ENCODE peak calls at places on chromosomes 16 and 17, in six cellular contexts. U, T, P, M, J and F are unnamed samples.

GRCh38 chr17:2023692-2024571 is 1.2 kb downstream of the RTN4RL1 start:
- DNase-seq in P (no peak), J (peak), T (peak), U (no peak), M (no peak), F (peak)

GRCh38 chr17:54899721-54900456 is 763 bp upstream of the TOM1L1 start:
- DNase-seq in T (no peak), P (no peak), M (no peak), U (no peak), J (no peak), F (peak)

GRCh38 chr16:77041468-77041867 is 149.5 kb upstream of the MON1B start:
- DNase-seq in P (no peak), U (no peak), J (no peak), M (no peak), T (no peak), F (no peak)

GRCh38 chr16:82192665-82193064 is 22.6 kb upstream of the MPHOSPH6 start:
- DNase-seq in M (no peak), P (no peak), T (peak), J (peak), U (peak), F (no peak)

GRCh38 chr17:918102-918740 is 61.4 kb downstream of the NXN start:
- DNase-seq in T (no peak), U (no peak), M (no peak), P (no peak), J (no peak), F (no peak)

GRCh38 chr17:60720763-60721531 is 43.3 kb downstream of the BCAS3 start:
- DNase-seq in P (peak), T (peak), U (no peak), J (peak), M (no peak), F (peak)

GRCh38 chr17:5500247-5500803 is 14.0 kb downstream of the MIS12 start:
- DNase-seq in J (no peak), M (no peak), P (no peak), T (no peak), U (no peak), F (no peak)

GRCh38 chr17:542943-543342 is 171.7 kb downstream of the VPS53 start:
- DNase-seq in P (no peak), T (no peak), U (no peak), M (no peak), J (no peak), F (no peak)

GRCh38 chr17:80192268-80192667 is 22.4 kb downstream of the CARD14 start:
- DNase-seq in T (peak), M (peak), U (no peak), P (no peak), J (no peak), F (no peak)

GRCh38 chr17:71085238-71086033 is 916.1 kb downstream of the KCNJ2 start:
- DNase-seq in P (no peak), T (peak), U (no peak), J (peak), M (no peak), F (peak)

GRCh38 chr17:1882836-1883235 is 53.0 kb downstream of the RPA1 start:
- DNase-seq in J (peak), P (peak), M (no peak), U (no peak), T (peak), F (peak)

GRCh38 chr17:16013943-16014407 is 14.4 kb downstream of the TTC19 start:
- DNase-seq in J (peak), U (peak), T (peak), M (no peak), P (no peak), F (no peak)

GRCh38 chr16:27305342-27305741 is 8.4 kb upstream of the IL4R start:
- DNase-seq in P (no peak), U (no peak), J (no peak), T (peak), M (no peak), F (no peak)

DNA sequence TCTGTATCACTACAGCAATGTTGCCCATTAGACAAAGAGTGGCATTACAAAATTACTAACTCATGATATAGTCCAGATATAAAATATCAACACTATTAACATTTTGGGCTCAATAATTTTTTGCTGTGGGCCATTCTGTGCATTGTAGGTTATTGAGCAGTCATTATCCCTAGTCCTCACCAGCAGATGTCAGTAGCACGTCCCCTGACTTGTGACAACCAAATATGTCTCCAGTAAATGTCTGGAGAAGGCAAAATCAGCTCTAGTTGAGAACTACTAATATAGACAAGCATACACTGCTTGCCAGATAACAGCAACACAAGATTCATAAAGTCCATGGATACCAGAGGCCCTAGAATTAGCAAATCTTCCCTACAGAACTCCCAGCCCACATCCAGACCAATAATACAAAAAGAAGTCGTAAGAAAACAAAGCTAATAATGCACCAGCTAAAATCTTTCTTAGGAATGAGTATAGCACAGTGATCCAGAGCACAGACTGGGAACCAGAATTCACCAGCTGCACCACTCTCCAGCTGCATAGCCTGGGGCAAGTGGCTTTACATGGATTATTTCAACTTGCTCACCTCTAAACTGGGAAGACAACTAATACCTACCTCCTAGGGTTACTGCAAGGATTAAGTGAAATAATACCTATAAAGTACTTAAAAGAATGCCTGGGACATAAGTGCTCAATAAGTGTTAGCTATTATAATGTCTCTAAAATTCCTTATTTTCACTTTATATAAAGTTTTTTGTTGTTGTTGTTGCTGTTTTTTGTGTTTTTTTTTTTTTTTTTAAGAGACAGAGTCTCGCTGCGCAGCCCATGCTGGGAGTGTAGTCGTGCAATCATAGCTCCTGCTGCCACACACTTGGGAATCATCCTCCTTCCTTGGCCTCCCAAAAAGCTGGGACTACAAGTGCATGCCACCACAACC is 23.7 kb downstream of the HELZ start:
- DNase-seq in T (peak), U (no peak), P (no peak), J (peak), M (no peak), F (peak)
- TF ChIP-seq CTCF in T (peak), U (peak), P (peak), J (peak), M (peak), F (peak)

GRCh38 chr16:87053016-87053982 is 263.9 kb downstream of the C16orf95 start:
- DNase-seq in M (no peak), T (no peak), U (no peak), P (no peak), J (no peak), F (no peak)
- TF ChIP-seq CTCF in M (no peak), T (no peak), U (peak), P (no peak), J (peak), F (no peak)

GRCh38 chr16:30352488-30353401 is 2.4 kb downstream of the CD2BP2 start:
- DNase-seq in P (no peak), T (no peak), M (no peak), U (no peak), J (no peak), F (no peak)
- TF ChIP-seq CTCF in P (no peak), T (peak), M (no peak), U (peak), J (no peak), F (no peak)

GRCh38 chr17:69088643-69089200 is 28.0 kb upstream of the ABCA9 start:
- DNase-seq in T (no peak), J (no peak), P (no peak), M (no peak), U (no peak), F (no peak)

GRCh38 chr17:69082696-69083095 is 22.0 kb upstream of the ABCA9 start:
- DNase-seq in M (no peak), P (no peak), T (no peak), J (no peak), U (no peak), F (no peak)

GRCh38 chr17:69090365-69090764 is 29.6 kb upstream of the ABCA9 start:
- DNase-seq in P (no peak), M (no peak), J (no peak), U (no peak), T (no peak), F (no peak)

GRCh38 chr17:69084911-69085310 is 24.2 kb upstream of the ABCA9 start:
- DNase-seq in J (peak), U (no peak), P (no peak), T (no peak), M (no peak), F (peak)
- TF ChIP-seq CTCF in J (peak), U (peak), P (no peak), T (peak), M (no peak), F (peak)

GRCh38 chr16:2610781-2611498 is 71.4 kb upstream of the KCTD5 start:
- DNase-seq in U (no peak), M (no peak), J (no peak), P (no peak), T (no peak), F (no peak)
- TF ChIP-seq CTCF in U (no peak), M (no peak), J (no peak), P (no peak), T (no peak), F (no peak)

DNA sequence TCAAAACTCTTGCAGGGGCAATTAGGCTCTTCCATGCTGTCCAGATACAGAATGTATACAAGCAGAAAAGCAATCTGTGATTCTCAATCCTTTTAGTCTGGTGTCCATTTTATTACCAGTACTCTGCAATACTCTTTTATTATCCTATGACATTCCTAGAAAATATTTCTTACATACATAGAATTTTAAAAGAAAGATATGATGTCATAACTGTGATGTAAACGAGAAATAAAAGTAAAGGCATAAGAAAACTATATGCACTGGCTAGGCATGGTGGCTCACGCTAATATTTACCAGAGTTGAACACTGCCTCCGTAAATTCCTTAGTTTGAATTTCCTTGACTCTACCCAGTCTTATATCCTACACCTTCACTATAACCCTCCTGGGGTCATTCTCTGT is 55.0 kb downstream of the EFCAB5 start:
- DNase-seq in T (no peak), M (no peak), P (no peak), U (no peak), J (no peak), F (no peak)
- TF ChIP-seq CTCF in T (no peak), M (no peak), P (no peak), U (no peak), J (no peak), F (no peak)

GRCh38 chr17:39924691-39925055 is 2.7 kb downstream of the ORMDL3 start:
- DNase-seq in T (no peak), U (no peak), M (no peak), J (no peak), P (no peak), F (no peak)

GRCh38 chr17:39925282-39926134 is 1.9 kb downstream of the ORMDL3 start:
- DNase-seq in T (peak), P (no peak), U (no peak), M (no peak), J (no peak), F (peak)

GRCh38 chr17:39923230-39923629 is 4.2 kb downstream of the ORMDL3 start:
- DNase-seq in P (no peak), U (no peak), J (no peak), M (no peak), T (no peak), F (no peak)

GRCh38 chr17:39922006-39922405 is 3.6 kb upstream of the GSDMB start:
- DNase-seq in P (no peak), T (no peak), U (no peak), M (no peak), J (no peak), F (no peak)

DNA sequence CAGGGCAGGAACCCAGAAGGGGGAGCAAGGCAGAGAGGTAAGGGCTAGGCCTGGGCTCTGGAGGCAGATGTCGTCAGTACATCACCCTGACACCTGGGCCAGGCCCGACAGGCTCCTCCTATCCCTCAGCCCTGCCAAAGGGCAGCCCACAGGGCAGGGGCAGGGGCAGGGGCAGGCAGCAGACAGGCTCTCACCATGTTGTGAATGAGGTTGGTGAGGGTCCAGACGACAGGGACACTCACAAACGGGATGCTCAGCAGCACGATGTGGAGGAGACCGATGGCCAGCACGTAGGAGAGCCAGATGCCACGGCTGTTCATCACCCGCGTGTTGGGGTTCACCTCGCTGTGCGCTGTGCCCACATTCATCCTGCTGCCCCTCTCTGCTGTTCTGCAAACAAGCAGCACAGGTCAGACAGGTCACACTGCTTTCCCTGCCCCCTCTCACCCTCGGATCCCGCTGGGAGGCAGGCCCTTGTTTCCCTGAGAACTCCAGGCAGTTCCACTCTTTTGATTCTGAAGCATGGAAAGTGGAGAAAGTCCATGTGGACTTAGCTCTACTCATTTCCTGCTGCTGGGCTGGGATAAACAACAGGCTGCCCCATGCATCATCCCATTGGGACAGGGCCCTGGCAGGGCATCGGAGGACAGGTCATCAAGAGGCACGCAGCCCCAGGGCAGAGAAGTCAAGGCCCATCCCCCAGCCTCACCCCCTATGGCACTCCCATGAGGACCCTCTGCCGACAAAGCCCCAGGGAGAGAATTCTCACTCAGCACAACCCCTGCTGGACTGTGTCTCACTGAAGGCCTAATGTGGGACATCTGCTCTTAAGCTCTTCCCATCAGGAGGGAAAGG is 3.3 kb downstream of the ORMDL3 start:
- DNase-seq in M (no peak), T (peak), U (no peak), P (no peak), J (no peak), F (peak)
- TF ChIP-seq CTCF in M (no peak), T (peak), U (no peak), P (no peak), J (no peak), F (no peak)

GRCh38 chr16:66515543-66516171 is 34.3 kb downstream of the TK2 start:
- DNase-seq in T (peak), M (no peak), U (no peak), J (no peak), P (no peak), F (peak)
- TF ChIP-seq CTCF in T (peak), M (peak), U (peak), J (no peak), P (no peak), F (peak)

GRCh38 chr17:21019976-21020575 is 22.7 kb downstream of the USP22 start:
- DNase-seq in J (no peak), T (peak), P (peak), U (no peak), M (peak), F (peak)
- TF ChIP-seq CTCF in J (no peak), T (peak), P (no peak), U (peak), M (peak), F (no peak)

DNA sequence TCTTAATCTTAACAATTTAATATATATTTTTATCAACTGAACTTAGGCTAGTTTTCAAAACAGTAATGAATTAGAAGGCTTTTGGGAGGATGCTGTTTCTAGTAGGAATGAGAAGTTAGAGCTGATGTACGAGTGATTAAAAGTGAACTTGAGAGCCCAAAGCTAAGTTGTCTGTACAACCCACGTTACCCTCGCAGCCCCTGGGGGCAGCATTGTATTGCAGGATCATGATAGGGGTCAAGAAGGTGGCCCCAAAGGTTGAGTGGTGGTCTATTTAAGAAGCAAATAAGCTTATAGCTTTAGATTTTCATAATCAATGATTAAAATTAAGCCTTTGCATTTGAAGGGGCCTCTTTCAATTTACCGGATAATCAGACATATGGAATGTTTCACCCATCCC is 33.7 kb upstream of the ALDH3A2 start:
- DNase-seq in M (no peak), U (no peak), P (no peak), T (no peak), J (no peak), F (no peak)
- TF ChIP-seq CTCF in M (no peak), U (no peak), P (no peak), T (no peak), J (no peak), F (no peak)